ENCODE peak calls at places on chromosomes 4 and X, in five cellular contexts. W is fibroblast of pulmonary artery, V is B cell, R is neural crest cell, Q is Calu3. T is an unnamed sample.

GRCh38 chr4:81652069-81652478 is 180.4 kb upstream of the RASGEF1B start:
- DNase-seq in Q (no peak), W (peak), R (no peak), V (no peak), T (no peak)

GRCh38 chr4:7806080-7806630 is 133.5 kb downstream of the AFAP1 start:
- DNase-seq in R (peak), V (no peak), W (peak), Q (no peak), T (no peak)

GRCh38 chr4:14783011-14783877 is 219.0 kb upstream of the CPEB2 start:
- DNase-seq in V (no peak), W (peak), R (no peak), Q (no peak), T (no peak)

GRCh38 chr4:46389301-46389761 is 597 bp downstream of the GABRA2 start:
- DNase-seq in V (no peak), Q (no peak), R (peak), W (peak), T (no peak)

GRCh38 chr4:17636696-17637351 is 22.4 kb downstream of the MED28 start:
- DNase-seq in Q (peak), V (peak), W (peak), R (peak), T (peak)

GRCh38 chr4:153281476-153281875 is 63.0 kb upstream of the MND1 start:
- DNase-seq in Q (no peak), R (no peak), V (no peak), W (no peak), T (no peak)

GRCh38 chrX:9729161-9729885 is 36.3 kb downstream of the GPR143 start:
- DNase-seq in R (no peak), W (peak), Q (no peak), V (no peak), T (no peak)

GRCh38 chr4:82479562-82479961 is 49.2 kb downstream of the ENOPH1 start:
- DNase-seq in Q (no peak), R (no peak), W (no peak), V (no peak), T (no peak)

GRCh38 chrX:69222103-69223090 is 57.1 kb upstream of the PJA1 start:
- DNase-seq in W (peak), R (peak), V (peak), Q (peak), T (peak)

GRCh38 chrX:16319929-16320328 is 152.6 kb downstream of the MAGEB17 start:
- DNase-seq in Q (no peak), W (no peak), R (no peak), V (no peak), T (no peak)

GRCh38 chr4:114860791-114861190 is 252.6 kb downstream of the NDST4 start:
- DNase-seq in R (no peak), Q (no peak), W (no peak), V (no peak), T (no peak)

GRCh38 chr4:181166742-181167399 is 1076.3 kb upstream of the TENM3 start:
- DNase-seq in V (no peak), R (no peak), Q (no peak), W (no peak), T (no peak)

GRCh38 chrX:117743469-117744251 is 372.9 kb downstream of the KLHL13 start:
- DNase-seq in R (no peak), W (no peak), Q (no peak), V (no peak), T (peak)

GRCh38 chrX:154308108-154308946 is 12.7 kb downstream of the TKTL1 start:
- DNase-seq in R (peak), W (peak), V (peak), Q (peak), T (peak)

GRCh38 chr4:140367738-140368137 is 5.7 kb upstream of the SCOC start:
- DNase-seq in V (no peak), R (no peak), Q (peak), W (peak), T (no peak)

GRCh38 chrX:133908223-133908622 is 77.2 kb downstream of the GPC3 start:
- DNase-seq in R (no peak), W (no peak), V (no peak), Q (no peak), T (no peak)

GRCh38 chr4:63361628-63362027 is 1047.6 kb downstream of the TECRL start:
- DNase-seq in Q (no peak), W (no peak), R (no peak), V (no peak), T (no peak)

GRCh38 chr4:158169931-158170690 is 2.7 kb downstream of the GASK1B start:
- DNase-seq in W (peak), Q (no peak), R (no peak), V (no peak), T (peak)

GRCh38 chrX:24257011-24257410 is 56.9 kb downstream of the SUPT20HL2 start:
- DNase-seq in W (no peak), Q (no peak), R (no peak), V (no peak), T (no peak)

GRCh38 chrX:24262309-24262708 is 51.6 kb downstream of the SUPT20HL2 start:
- DNase-seq in W (no peak), Q (no peak), R (no peak), V (no peak), T (no peak)

GRCh38 chrX:24260827-24261550 is 52.9 kb downstream of the SUPT20HL2 start:
- DNase-seq in W (peak), Q (no peak), R (no peak), V (no peak), T (no peak)

GRCh38 chrX:24264383-24264782 is 49.5 kb downstream of the SUPT20HL2 start:
- DNase-seq in Q (no peak), W (no peak), R (no peak), V (no peak), T (no peak)

DNA sequence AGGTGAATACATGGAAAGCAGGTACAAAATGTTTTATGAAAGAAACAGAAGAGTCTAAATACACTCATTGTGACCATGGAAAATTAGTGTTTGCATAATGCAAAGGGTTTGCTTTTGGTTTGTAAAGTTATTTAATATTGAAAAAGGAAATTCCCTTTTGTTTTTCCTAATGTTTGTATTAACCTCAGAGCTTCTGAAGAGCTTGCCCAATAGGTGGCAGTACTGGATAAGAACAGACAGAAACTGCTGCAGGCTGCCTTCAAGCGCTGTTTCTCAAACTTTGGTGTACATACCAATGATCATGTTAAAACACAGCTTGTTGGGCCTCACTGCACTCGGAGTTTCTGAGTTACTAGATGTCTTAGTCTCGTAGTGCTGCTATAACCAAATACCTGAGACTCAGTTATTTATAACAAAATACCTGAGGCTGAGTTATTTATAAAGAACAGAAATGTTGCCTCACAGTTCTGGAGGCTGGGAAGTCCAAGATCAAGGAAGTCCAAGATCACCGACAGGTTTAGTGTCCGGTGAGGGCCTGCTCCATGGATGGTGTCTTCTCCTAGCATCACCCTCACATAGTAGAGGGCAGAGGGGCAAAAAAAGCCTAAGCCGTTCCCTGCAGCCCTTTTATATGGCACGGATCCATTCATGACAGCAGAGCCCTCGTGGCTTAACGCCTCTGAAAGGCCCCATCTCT is 54.2 kb downstream of the SUPT20HL2 start:
- DNase-seq in W (peak), R (peak), V (no peak), Q (peak), T (peak)
- TF ChIP-seq CTCF in W (peak), R (peak), V (peak), Q (no peak), T (peak)

DNA sequence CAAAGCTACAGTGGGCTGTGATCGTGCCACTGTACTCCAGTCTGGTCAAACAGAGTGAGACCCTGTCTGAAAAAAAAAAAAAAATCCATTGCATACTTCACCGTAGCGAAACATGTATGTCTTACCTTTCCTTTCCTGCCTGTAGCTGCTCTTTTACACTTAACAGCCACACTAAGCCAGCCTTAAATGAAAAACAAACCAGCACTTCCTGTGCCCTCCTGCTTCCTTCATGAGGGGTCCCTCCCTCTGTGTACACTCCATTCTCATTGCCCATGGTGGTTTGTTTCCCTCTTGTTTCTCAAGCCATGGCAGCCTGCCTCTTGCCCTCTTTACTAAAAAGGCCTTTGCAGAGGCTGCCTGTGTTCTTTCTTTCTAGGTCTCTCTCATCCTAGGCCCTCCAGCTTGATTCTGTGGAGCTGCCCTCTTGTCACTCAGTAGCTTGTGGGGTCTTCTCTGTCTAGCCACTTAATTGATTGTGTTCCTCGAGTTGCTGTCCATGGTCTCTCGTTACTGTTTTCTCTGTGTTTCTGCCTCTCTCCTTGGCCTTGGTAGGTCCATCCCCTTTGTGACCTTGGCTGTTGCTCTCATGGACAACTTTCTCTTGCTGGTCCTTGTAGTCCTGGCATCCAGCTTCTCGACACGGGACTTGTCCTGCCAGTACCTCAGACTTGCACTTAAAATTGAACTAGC is 52.1 kb upstream of the MSANTD1 start:
- DNase-seq in R (no peak), Q (no peak), W (no peak), V (no peak), T (no peak)
- TF ChIP-seq CTCF in R (no peak), Q (no peak), W (no peak), V (no peak), T (no peak)

GRCh38 chr4:111011458-111011857 is 388.6 kb upstream of the PITX2 start:
- DNase-seq in R (no peak), Q (no peak), V (no peak), W (no peak), T (no peak)
- TF ChIP-seq CTCF in R (no peak), Q (no peak), V (no peak), W (no peak), T (no peak)

GRCh38 chr4:84474107-84474506 is 25.0 kb downstream of the NKX6-1 start:
- DNase-seq in V (no peak), Q (no peak), R (no peak), W (no peak), T (no peak)

GRCh38 chr4:84467601-84468000 is 31.5 kb downstream of the NKX6-1 start:
- DNase-seq in Q (no peak), V (no peak), W (no peak), R (no peak), T (no peak)

GRCh38 chr4:84472154-84472553 is 26.9 kb downstream of the NKX6-1 start:
- DNase-seq in R (no peak), W (no peak), V (no peak), Q (no peak), T (no peak)

GRCh38 chr4:84470204-84470785 is 28.8 kb downstream of the NKX6-1 start:
- DNase-seq in Q (peak), R (no peak), V (no peak), W (no peak), T (no peak)
- TF ChIP-seq CTCF in Q (no peak), R (no peak), V (no peak), W (peak), T (peak)

GRCh38 chr4:111216791-111217190 is 593.9 kb upstream of the PITX2 start:
- DNase-seq in Q (no peak), W (no peak), R (no peak), V (no peak), T (no peak)
- TF ChIP-seq CTCF in Q (no peak), W (no peak), R (no peak), V (no peak), T (no peak)

DNA sequence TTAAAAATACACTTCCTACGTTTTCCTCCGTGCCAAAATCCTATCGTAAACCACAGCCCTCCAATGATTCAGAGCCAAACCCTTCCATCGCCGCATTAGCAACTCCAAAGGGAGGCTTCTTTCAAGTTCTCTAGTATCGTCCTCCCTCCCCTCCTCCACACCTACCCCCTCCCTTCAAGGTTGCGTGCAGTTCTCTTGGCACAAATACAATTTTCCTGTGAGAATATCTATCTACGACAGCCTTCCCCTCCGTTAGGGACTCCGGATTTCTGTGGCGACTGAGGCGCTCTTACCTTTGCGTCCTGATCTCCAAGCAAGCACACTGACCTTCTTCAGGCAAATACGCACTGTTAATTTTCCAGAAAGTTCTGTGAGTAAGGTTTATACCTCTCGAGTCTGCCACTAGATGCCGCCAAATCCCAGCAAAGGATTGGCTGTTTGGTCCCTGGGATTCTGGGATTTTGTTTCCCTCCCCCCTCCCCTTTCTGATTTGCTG is 1.2 kb upstream of the MORF4L2 start:
- DNase-seq in Q (peak), W (peak), R (peak), V (no peak), T (peak)
- TF ChIP-seq CTCF in Q (peak), W (peak), R (peak), V (peak), T (peak)

DNA sequence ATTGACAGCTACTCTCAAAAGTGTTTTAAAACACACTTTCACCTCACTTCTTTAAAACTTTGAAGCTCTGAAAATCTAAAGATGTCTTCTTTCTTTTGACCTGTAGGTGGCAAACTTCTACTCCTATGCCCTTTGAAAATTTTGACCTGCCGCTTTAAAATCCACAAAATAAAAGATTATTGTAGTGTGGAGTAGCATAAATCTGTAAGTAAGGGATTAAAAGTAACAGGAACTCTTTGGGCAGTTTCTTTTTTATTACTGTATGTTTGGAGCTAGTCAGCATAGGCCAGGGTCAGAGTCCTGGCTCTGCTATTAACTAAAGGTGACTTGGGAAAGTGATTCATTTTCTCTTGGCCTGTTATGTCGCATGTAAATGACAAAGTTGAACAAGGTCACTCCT is 25.5 kb downstream of the BBS12 start:
- DNase-seq in V (no peak), R (no peak), Q (no peak), W (peak), T (no peak)
- TF ChIP-seq CTCF in V (peak), R (peak), Q (peak), W (peak), T (peak)

T was measured in BE2C.